ENCODE peak calls at places on chromosome 14, in eight cellular contexts. L is mesothelial cell of epicardium, U is ovary, Y is heart left ventricle, D is cardiac muscle cell, X is stomach, N is neural progenitor cell, P is heart right ventricle. M is an unnamed sample.

GRCh38 chr14:70692210-70692609 is 50.5 kb downstream of the TTC9 start:
- DNase-seq in N (no peak), X (peak; percentile 31), Y (peak; percentile 13), U (no peak), D (no peak), P (peak; percentile 21), L (no peak), M (no peak)

GRCh38 chr14:52003324-52003723 is 14.0 kb downstream of the RTRAF start:
- DNase-seq in L (no peak), N (no peak), P (no peak), Y (no peak), D (no peak), X (no peak), U (no peak), M (no peak)

GRCh38 chr14:103628221-103628683 is 759 bp upstream of the KLC1 start:
- DNase-seq in U (peak; percentile 69), N (peak; percentile 78), L (peak; percentile 52), P (peak; percentile 83), D (peak; percentile 52), Y (peak; percentile 67), X (peak; percentile 85), M (no peak)

GRCh38 chr14:31261859-31262739 is 54.5 kb upstream of the HECTD1 start:
- DNase-seq in L (no peak), Y (no peak), X (peak; percentile 75), N (peak; percentile 35), D (no peak), U (peak; percentile 25), P (no peak), M (no peak)

GRCh38 chr14:91112172-91112571 is 1.7 kb upstream of the DGLUCY start:
- DNase-seq in L (no peak), Y (no peak), X (no peak), U (no peak), P (no peak), N (no peak), D (no peak), M (no peak)

GRCh38 chr14:100536721-100537700 is 50.2 kb downstream of the BEGAIN start:
- DNase-seq in N (no peak), P (peak; percentile 2), D (no peak), L (peak; percentile 34), U (no peak), X (peak; percentile 22), Y (peak; percentile 2), M (no peak)

GRCh38 chr14:26389646-26390508 is 208.0 kb downstream of the NOVA1 start:
- DNase-seq in X (no peak), U (no peak), P (no peak), N (no peak), D (no peak), Y (no peak), L (no peak), M (no peak)

GRCh38 chr14:72450473-72451044 is 443.3 kb downstream of the DPF3 start:
- DNase-seq in N (no peak), X (no peak), Y (no peak), L (no peak), D (no peak), U (no peak), P (no peak), M (no peak)

GRCh38 chr14:34498684-34499412 is 36.8 kb upstream of the SPTSSA start:
- DNase-seq in X (peak; percentile 53), P (no peak), Y (no peak), N (peak; percentile 36), D (peak; percentile 28), L (no peak), U (no peak), M (no peak)
- TF ChIP-seq CTCF in X (peak; percentile 37), P (peak; percentile 53), Y (peak; percentile 42), N (peak; percentile 47), D (peak; percentile 27), L (no peak), U (no peak), M (peak; percentile 93)

GRCh38 chr14:65115615-65116014 is 13.3 kb upstream of the MAX start:
- DNase-seq in D (no peak), X (no peak), L (no peak), Y (no peak), P (no peak), N (no peak), U (no peak), M (no peak)

DNA sequence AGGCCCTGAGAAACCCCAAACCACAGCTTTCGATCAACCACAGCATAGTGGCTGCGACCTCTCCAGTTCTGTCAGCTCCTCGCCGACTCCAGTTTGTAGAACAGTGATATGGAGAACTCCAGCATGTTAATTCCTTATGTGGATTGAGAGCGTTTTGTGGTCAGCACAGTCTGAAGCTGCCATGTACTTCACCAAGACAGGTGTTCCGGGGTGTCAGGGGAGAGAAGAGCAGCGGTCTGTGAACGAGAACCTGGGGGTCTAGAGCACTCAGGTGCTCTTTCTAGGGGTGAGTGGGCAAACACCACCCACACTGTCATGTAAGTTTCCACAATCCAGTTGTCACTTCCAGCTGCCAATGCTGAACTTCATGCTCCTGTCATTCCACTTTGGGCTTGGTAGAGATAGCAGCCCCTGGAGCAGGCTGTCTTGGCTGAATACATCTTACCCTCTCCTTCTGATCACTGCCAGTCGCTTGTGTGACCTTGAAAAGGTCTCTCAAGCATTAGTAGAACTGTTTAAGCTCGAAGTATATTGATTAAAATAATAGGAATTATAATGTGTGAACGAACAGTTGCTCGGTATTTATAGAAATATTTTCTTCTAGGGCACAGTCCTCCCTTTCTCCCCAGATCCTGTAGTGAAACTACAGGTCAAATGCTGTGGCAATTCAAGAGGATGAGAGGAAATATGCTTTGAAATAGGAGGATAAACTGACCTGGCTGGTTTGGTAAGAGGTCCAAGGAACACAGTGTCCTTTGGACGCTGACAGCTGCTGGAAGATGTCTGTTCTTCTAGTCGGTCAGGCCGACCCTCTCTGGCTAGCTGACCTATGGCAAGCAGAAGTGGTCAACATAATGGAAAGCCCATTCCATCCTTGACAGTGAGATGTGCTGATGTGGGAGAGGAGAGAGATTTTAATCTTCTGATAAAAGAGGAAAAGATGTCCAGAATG is 15.8 kb upstream of the MAX start:
- DNase-seq in L (no peak), Y (no peak), X (no peak), P (no peak), N (no peak), U (peak; percentile 71), D (peak; percentile 11), M (no peak)
- TF ChIP-seq CTCF in L (no peak), Y (no peak), X (no peak), P (no peak), N (no peak), U (no peak), D (no peak), M (no peak)

DNA sequence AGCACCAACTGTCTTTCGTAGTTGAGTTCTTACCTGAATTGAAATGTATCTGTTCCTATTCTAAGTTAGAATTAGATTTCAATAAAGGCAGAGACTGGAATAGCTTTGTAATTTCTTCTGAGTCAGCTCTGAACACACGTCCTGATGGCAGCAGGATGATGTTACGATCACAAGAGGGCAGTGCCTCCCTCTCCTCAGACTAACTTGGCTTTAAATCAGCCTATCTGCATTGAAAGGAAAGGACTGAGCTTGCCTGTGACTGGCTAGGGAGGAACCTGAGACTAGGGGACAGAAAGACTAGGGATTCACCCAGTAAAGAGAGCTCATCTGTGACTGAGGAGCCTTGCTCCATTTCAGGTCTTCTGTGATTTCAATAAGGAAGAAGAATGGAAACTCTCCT is 323.7 kb upstream of the OR4E1 start:
- DNase-seq in X (no peak), Y (no peak), U (no peak), L (no peak), P (no peak), D (peak; percentile 43), N (peak; percentile 76), M (no peak)
- TF ChIP-seq CTCF in X (no peak), Y (no peak), U (no peak), L (no peak), P (peak; percentile 23), D (peak; percentile 16), N (peak; percentile 63), M (peak; percentile 11)

DNA sequence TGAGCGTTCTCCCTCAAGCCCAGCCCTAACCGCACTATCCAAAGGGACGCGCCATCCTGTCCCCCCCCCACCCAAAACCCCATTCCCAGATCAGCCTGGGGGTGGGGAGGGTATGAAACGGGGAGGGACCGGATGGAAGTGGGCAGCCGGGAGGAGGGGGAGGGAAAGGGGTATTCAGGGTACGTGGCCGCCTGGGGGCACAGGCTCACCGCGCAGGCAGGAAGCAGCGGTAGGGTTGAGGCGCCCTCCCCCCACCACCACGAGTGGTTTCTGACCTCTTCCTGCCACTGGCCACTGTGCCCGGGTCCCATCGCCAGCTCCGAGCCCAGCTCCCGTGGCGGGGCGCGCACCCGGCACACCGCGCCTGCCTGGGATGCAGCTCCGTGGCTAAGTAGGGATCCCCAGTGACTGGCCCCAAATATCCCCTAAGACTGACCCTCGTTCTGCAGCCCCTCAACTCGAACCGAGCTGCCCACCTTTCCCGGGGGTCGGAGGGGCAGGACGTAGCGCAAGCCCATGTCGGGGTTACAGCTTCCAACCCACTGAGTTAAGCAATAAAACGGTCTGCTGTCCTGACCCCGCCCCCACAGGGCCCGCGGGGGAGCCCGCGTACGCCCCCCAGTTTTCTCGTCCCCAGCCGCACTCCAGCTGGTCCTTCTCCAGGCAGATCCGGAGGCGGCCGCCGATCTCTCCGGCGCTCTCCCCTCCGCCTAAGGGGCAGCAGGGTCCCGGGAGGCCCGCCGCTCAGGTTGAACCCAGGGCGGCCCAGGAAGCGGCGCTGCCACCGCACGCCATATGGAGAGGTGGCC is 1.2 kb downstream of the ACTN1 start:
- DNase-seq in L (peak; percentile 70), P (peak; percentile 62), Y (peak; percentile 80), X (peak; percentile 44), D (peak; percentile 74), U (peak; percentile 76), N (peak; percentile 75), M (no peak)
- TF ChIP-seq CTCF in L (no peak), P (peak; percentile 22), Y (no peak), X (no peak), D (no peak), U (no peak), N (no peak), M (no peak)

GRCh38 chr14:82999802-83000201 is 1466.1 kb upstream of the SEL1L start:
- DNase-seq in L (no peak), X (no peak), D (peak; percentile 10), N (peak; percentile 54), U (no peak), Y (no peak), P (no peak), M (no peak)
- TF ChIP-seq CTCF in L (no peak), X (no peak), D (no peak), N (peak; percentile 67), U (no peak), Y (no peak), P (no peak), M (peak; percentile 54)

GRCh38 chr14:23006544-23007419 is 3.2 kb downstream of the C14orf93 start:
- DNase-seq in N (peak; percentile 97), D (peak; percentile 96), L (peak; percentile 95), P (peak; percentile 94), U (peak; percentile 95), Y (peak; percentile 98), X (peak; percentile 98), M (peak; percentile 66)
- TF ChIP-seq CTCF in N (peak; percentile 48), D (peak; percentile 29), L (no peak), P (peak; percentile 44), U (no peak), Y (no peak), X (no peak), M (peak; percentile 19)